ENCODE peak calls at places on chromosomes 6 and 20, in five cellular contexts. F is transverse colon, O is A549, S is suprapubic skin, E is K562. J is an unnamed sample.
A peak's percentile ranks its signal among the peaks of the same experiment; 100 is the strongest.

GRCh38 chr20:37518606-37519507 is 2.2 kb upstream of the NNAT start:
- DNase-seq in F (peak; percentile 30), O (no peak), S (no peak), E (no peak), J (peak; percentile 35)

GRCh38 chr20:50314326-50314725 is 123.7 kb downstream of the CEBPB start:
- DNase-seq in F (peak; percentile 3), O (no peak), S (no peak), E (no peak), J (no peak)

GRCh38 chr20:22905667-22906066 is 129.4 kb upstream of the SSTR4 start:
- DNase-seq in F (no peak), O (no peak), S (no peak), E (no peak), J (no peak)

GRCh38 chr20:884983-885952 is 30.9 kb downstream of the ANGPT4 start:
- DNase-seq in F (no peak), O (no peak), S (no peak), E (no peak), J (no peak)

GRCh38 chr20:40562031-40562430 is 127.0 kb downstream of the MAFB start:
- DNase-seq in F (peak; percentile 19), O (no peak), S (no peak), E (no peak), J (no peak)

GRCh38 chr6:61940919-61941318 is 345.1 kb downstream of the KHDRBS2 start:
- DNase-seq in F (no peak), O (no peak), S (no peak), E (no peak), J (no peak)

GRCh38 chr6:75135447-75135846 is 70.4 kb downstream of the COL12A1 start:
- DNase-seq in F (no peak), O (no peak), S (no peak), E (no peak), J (no peak)

GRCh38 chr6:170186909-170187668 is 103.8 kb downstream of the DLL1 start:
- DNase-seq in F (no peak), O (no peak), S (no peak), E (no peak), J (no peak)

GRCh38 chr6:34021839-34022190 is 124.1 kb downstream of the GRM4 start:
- DNase-seq in F (peak; percentile 82), O (no peak), S (no peak), E (no peak), J (peak; percentile 54)

GRCh38 chr6:41695825-41696224 is 39.6 kb downstream of the TFEB start:
- DNase-seq in F (no peak), O (no peak), S (no peak), E (no peak), J (no peak)

GRCh38 chr6:156820089-156820798 is 43.1 kb downstream of the ARID1B start:
- DNase-seq in F (no peak), O (no peak), S (no peak), E (no peak), J (no peak)

GRCh38 chr6:41719796-41720620 is 15.4 kb downstream of the TFEB start:
- DNase-seq in F (peak; percentile 10), O (no peak), S (no peak), E (no peak), J (no peak)

DNA sequence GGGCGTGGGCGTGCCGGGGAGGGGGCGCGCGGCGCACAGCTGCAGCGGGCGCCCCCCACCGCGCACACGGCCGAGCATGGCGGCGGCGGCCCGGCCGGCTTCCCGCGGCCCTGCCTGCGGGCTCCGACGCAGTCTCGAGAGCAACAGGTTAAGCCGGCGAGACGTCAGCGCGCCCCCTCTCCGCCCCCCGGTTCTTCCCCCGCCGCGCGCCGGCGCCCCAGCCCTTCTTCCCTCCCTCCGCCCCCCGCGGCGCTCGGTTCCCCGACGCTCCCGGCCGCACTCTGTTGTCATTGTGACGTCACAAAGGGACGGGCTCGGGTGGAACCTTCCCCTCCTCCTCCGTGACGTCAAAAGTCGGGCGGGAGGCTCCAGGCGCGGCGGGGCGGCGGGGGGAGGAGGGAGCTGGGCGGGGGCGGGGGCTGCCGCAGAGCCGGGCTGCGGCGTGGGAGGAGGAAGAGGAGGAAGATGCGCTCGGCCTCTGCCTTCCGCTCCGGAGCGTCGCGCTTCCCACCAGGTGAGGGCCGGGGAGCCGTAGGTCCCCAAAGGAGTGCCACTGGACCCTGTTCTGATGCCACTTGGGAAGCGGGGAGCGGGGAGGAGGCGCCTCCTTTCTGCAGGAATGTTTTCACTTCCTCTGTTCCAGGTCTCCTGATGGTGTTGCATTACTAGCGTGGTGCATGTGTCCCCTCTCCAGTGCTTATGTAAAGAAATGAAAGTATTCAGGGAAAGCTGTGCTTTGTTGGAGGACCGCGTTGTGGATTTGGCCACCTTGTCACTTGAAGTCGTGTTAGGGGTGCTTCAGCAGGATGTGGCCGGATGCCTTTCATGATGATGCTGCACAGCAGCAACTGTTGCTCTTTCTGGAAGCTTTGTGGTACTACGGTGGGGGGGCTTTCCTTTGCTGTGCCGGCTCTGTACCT is 2.8 kb downstream of the JARID2 start:
- DNase-seq in F (peak; percentile 98), O (peak; percentile 84), S (peak; percentile 98), E (peak; percentile 96), J (peak; percentile 97)
- TF ChIP-seq EP300 in F (peak; percentile 80), O (peak; percentile 28), S (no peak), E (peak; percentile 33), J (no peak)

DNA sequence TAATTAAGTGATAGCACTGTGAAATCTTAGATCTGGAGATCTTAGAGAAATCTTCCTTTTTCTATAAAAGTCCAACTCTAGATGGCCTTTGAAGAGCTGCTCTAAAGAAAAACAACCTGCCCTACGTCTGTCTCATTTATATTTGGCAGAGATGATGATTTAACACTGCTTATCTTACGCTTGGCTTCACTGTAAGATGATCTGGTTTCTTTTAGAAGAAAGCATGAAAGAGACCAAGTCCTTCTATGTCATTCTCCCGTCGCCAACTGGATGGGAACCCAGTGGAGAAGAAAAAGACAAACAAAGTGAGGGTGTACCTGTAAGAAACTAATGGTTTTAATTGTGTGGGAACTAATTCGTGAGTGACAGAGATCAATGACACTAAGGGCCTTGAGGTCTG is 92.8 kb downstream of the MBOAT1 start:
- DNase-seq in F (no peak), O (no peak), S (no peak), E (no peak), J (no peak)
- TF ChIP-seq EP300 in F (no peak), O (no peak), S (no peak), E (no peak), J (no peak)

GRCh38 chr6:134449004-134449403 is 131.1 kb upstream of the SGK1 start:
- DNase-seq in F (no peak), O (no peak), S (no peak), E (no peak), J (no peak)

GRCh38 chr6:134446901-134447300 is 129.0 kb upstream of the SGK1 start:
- DNase-seq in F (no peak), O (no peak), S (no peak), E (no peak), J (no peak)

GRCh38 chr6:134447423-134447822 is 129.5 kb upstream of the SGK1 start:
- DNase-seq in F (no peak), O (no peak), S (no peak), E (no peak), J (peak; percentile 70)

GRCh38 chr6:134447883-134448387 is 130.0 kb upstream of the SGK1 start:
- DNase-seq in F (no peak), O (no peak), S (no peak), E (no peak), J (no peak)

DNA sequence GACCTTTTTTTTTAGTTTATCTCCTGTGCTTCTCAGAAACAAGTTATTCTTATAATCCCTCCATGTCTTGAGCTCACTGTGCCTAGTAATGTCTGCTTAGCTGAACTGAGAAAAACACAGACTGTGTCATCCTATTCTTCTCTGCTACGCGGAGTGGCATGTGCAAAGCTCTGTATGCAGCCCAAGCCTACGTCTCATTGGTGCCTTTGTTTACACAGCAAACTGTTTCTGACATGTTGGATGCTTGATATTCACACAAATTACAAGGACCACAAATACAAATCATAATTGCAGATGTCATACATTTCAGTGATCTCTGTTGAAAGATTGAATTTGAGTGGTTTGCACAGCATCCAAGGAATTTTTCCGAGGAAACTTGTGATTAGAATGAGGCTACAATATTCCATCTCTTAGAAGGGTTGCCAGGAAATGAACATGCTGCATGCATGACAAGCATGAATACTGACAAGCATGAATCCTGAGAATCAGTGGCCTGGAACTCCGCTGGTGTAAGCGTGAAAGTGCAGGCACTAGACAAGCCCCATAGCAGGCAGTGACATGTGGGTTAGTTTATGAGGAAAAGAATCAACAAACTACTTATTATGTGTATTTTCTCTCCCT is 128.4 kb upstream of the SGK1 start:
- DNase-seq in F (no peak), O (no peak), S (no peak), E (no peak), J (no peak)
- TF ChIP-seq EP300 in F (no peak), O (no peak), S (no peak), E (no peak), J (no peak)

DNA sequence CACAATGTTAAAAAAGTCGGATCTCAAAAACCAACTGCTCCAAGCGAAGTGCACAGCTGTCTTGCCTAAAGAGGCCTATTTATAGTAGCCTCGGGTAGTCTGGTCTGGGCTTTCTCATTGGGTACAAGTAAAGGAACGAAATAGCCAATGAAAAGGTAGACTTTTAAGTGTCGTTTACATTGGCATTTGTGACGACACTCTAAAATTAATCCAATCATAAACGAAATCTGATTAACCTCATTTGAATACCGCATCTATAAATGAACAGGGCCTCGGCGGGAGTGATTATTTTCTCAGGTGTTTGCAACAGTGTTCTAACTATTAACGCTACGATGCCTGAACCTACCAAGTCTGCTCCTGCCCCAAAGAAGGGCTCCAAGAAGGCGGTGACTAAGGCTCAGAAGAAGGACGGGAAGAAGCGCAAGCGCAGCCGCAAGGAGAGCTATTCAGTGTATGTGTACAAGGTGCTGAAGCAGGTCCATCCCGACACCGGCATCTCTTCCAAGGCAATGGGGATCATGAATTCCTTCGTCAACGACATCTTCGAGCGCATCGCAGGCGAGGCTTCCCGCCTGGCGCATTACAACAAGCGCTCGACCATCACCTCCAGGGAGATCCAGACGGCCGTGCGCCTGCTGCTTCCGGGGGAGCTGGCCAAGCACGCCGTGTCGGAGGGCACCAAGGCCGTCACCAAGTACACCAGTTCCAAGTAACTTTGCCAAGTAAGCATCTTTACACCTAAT is 70.8 kb downstream of the HFE start:
- DNase-seq in F (peak; percentile 89), O (peak; percentile 87), S (peak; percentile 86), E (peak; percentile 66), J (peak; percentile 86)
- TF ChIP-seq EP300 in F (peak; percentile 1), O (no peak), S (no peak), E (peak; percentile 51), J (no peak)

DNA sequence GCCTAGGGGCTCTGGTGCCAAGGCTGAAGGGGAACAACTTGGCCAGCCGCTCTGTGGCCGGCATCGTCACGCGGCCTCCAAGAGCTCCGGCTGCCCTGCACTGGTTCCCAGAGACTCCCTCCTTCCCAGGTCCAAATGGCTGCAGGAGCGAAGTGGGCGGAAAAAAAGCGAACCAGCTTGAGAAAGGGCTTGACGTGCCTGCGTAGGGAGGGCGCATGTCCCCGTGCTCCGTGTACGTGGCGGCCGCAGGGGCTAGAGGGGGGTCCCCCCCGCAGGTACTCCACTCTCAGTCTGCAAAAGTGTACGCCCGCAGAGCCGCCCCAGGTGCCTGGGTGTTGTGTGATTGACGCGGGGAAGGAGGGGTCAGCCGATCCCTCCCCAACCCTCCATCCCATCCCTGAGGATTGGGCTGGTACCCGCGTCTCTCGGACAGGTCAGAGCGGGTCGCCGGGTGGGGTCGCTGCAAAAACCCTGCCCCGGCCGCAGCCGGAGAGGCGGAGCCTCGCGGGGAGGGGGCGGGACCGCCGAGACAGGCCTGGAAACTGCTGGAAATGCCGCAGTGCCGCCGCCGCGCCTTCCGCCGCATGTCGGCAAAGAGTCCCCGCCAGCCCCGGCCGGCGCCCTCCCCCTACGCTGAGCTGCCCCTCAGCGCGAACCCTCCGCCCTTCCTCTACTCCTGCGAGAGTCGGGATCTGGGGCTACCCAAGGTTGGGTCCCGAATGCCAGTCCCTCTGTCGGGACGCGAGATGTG is 814 bp upstream of the HSP90AB1 start:
- DNase-seq in F (peak; percentile 91), O (peak; percentile 71), S (peak; percentile 91), E (peak; percentile 94), J (peak; percentile 90)
- TF ChIP-seq EP300 in F (no peak), O (no peak), S (no peak), E (peak; percentile 72), J (no peak)